ENCODE peak calls at places on chromosomes 6 and 20, in nine cellular contexts. G is OCI-LY7; R is right lobe of liver; Y is HCT116; S is testis; D is CD4-positive, alpha-beta memory T cell; Z is naive thymus-derived CD4-positive, alpha-beta T cell; C is body of pancreas; T is ascending aorta. J is an unnamed sample. For H3K4me1 and H3K9me3, the result is how much of the 10 kb centered on the place peaks cover.

GRCh38 chr20:5864873-5865582 is 85.3 kb downstream of the TRMT6 start:
- DNase-seq in G (no peak), R (no peak), Y (no peak), S (no peak), D (peak), Z (no peak), C (peak), T (no peak), J (no peak)

GRCh38 chr6:94323853-94324252 is 904.5 kb upstream of the EPHA7 start:
- DNase-seq in G (no peak), R (no peak), Y (no peak), S (peak), D (no peak), Z (no peak), C (no peak), T (no peak), J (no peak)

GRCh38 chr20:58627212-58628072 is 23.6 kb upstream of the STX16 start:
- DNase-seq in G (no peak), R (no peak), Y (no peak), S (no peak), D (peak), Z (no peak), C (no peak), T (no peak), J (no peak)

GRCh38 chr6:107941627-107942026 is 16.4 kb downstream of the SEC63 start:
- DNase-seq in G (no peak), R (no peak), Y (no peak), S (no peak), D (no peak), Z (no peak), C (peak), T (no peak), J (no peak)

GRCh38 chr6:143196525-143197225 is 136.0 kb downstream of the AIG1 start:
- DNase-seq in G (no peak), R (no peak), Y (no peak), S (no peak), D (no peak), Z (no peak), C (no peak), T (no peak), J (no peak)

GRCh38 chr6:135962731-135963130 is 111.2 kb downstream of the PDE7B start:
- DNase-seq in G (no peak), R (no peak), Y (no peak), S (no peak), D (no peak), Z (no peak), C (no peak), T (no peak), J (no peak)

GRCh38 chr6:101322921-101323320 is 70.6 kb upstream of the GRIK2 start:
- DNase-seq in G (no peak), R (no peak), Y (no peak), S (no peak), D (no peak), Z (no peak), C (no peak), T (no peak), J (no peak)

GRCh38 chr6:80088637-80089036 is 17.8 kb upstream of the BCKDHB start:
- DNase-seq in G (no peak), R (no peak), Y (no peak), S (no peak), D (no peak), Z (no peak), C (no peak), T (no peak), J (no peak)

GRCh38 chr6:81985191-81985590 is 232.7 kb upstream of the TENT5A start:
- DNase-seq in G (no peak), R (no peak), Y (no peak), S (no peak), D (no peak), Z (no peak), C (no peak), T (no peak), J (no peak)

GRCh38 chr6:100171533-100172321 is 177.7 kb upstream of the MCHR2 start:
- DNase-seq in G (no peak), R (no peak), Y (no peak), S (no peak), D (no peak), Z (no peak), C (no peak), T (no peak), J (no peak)

GRCh38 chr6:147159536-147160374 is 44.5 kb upstream of the STXBP5 start:
- DNase-seq in G (no peak), R (no peak), Y (no peak), S (no peak), D (no peak), Z (no peak), C (no peak), T (no peak), J (no peak)

GRCh38 chr6:147156799-147157382 is 47.3 kb upstream of the STXBP5 start:
- DNase-seq in G (no peak), R (no peak), Y (no peak), S (no peak), D (no peak), Z (no peak), C (no peak), T (no peak), J (no peak)

GRCh38 chr6:147157930-147158329 is 46.3 kb upstream of the STXBP5 start:
- DNase-seq in G (no peak), R (no peak), Y (no peak), S (no peak), D (no peak), Z (no peak), C (no peak), T (no peak), J (no peak)

GRCh38 chr6:147160593-147160992 is 43.6 kb upstream of the STXBP5 start:
- DNase-seq in G (no peak), R (no peak), Y (no peak), S (no peak), D (no peak), Z (no peak), C (no peak), T (no peak), J (no peak)

GRCh38 chr6:147158881-147159280 is 45.3 kb upstream of the STXBP5 start:
- DNase-seq in G (no peak), R (no peak), Y (no peak), S (no peak), D (no peak), Z (no peak), C (no peak), T (no peak), J (no peak)
- H3K4me1 ChIP-seq in G (under half), R (under half), Y (under half), S (under half), D (under half), Z (under half), C (under half), T (under half), J (under half)

DNA sequence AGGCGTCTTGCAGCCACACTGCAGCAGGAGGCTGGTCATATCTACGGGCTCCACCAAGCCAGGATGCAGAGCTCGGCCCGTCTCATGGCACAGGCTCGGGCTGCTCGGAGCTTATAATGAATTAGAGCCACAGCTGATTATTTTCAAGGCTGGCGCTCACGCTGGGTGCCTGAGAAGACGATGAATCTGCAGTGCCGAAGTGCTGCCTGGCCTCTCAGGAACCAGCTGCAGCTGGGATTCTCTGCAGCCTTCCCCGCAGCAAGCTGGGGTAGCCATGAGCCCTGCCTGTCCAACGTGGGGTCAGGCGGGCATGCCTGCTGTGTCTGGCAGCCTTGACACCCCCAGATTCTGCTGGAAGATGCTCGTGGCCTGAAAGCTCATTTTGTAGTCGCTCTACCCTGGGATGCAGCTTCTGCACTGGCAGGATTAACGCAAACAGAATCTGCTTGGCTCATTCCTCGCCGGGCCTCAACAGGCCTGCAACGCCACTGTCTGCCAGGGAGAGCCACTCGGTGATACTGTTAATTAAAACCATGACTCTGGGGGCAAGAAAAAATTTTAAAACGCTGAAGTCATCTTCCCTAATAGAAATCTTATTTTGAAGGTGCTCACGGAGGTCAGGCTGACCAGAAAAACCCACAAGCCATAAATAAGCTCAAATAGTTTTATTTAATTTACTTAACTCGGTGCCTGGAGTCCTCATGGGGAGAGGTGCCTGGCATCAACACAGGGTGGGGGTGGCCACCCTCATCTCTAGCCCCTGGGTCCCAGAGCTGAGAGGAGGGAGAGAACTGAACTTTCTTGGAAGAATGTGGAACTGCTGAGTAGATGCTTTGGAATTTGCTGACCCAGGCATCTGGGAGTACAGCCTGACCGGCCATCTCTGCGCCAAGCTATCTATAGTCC is 104.5 kb downstream of the CDH26 start:
- DNase-seq in G (no peak), R (peak), Y (no peak), S (peak), D (no peak), Z (no peak), C (no peak), T (no peak), J (no peak)
- H3K4me3 ChIP-seq in G (no peak), R (no peak), Y (no peak), S (no peak), D (no peak), Z (no peak), C (no peak), T (no peak), J (no peak)

DNA sequence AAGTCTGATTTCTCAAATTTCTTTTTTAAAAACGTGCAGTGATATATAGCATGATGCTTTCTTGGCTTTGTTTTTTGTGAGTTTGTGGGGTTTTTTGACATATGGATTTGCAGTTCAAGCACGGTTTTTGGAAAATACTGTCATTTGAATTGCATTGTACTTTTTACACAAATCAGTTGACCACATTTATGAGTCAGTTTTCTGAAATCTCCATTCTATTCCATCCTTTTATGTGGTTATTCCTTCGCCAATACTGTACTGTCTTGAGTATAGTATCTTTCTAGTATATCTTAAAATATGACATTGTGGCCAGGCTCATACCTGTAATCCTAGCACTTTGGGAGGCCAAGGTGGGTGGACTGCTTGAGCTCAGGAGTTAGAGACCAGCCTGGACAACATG is 890.0 kb upstream of the CITED2 start:
- DNase-seq in G (no peak), R (no peak), Y (no peak), S (no peak), D (no peak), Z (no peak), C (no peak), T (no peak), J (no peak)
- H3K9me3 ChIP-seq in G (under half), R (under half), Y (under half), S (under half), D (under half), Z (under half), C (under half), T (under half), J (under half)

GRCh38 chr6:39207421-39208232 is 21.6 kb downstream of the KCNK5 start:
- DNase-seq in G (no peak), R (no peak), Y (no peak), S (no peak), D (no peak), Z (no peak), C (peak), T (no peak), J (no peak)
- H3K4me1 ChIP-seq in G (under half), R (half or more), Y (under half), S (under half), D (under half), Z (under half), C (half or more), T (under half), J (half or more)

GRCh38 chr20:8154636-8155035 is 22.6 kb downstream of the PLCB1 start:
- DNase-seq in G (no peak), R (no peak), Y (no peak), S (no peak), D (no peak), Z (no peak), C (no peak), T (no peak), J (no peak)

GRCh38 chr20:8156603-8157079 is 24.6 kb downstream of the PLCB1 start:
- DNase-seq in G (no peak), R (no peak), Y (peak), S (no peak), D (peak), Z (no peak), C (no peak), T (no peak), J (no peak)

GRCh38 chr20:8153281-8153908 is 21.3 kb downstream of the PLCB1 start:
- DNase-seq in G (no peak), R (no peak), Y (no peak), S (no peak), D (peak), Z (no peak), C (no peak), T (no peak), J (no peak)

GRCh38 chr20:8155848-8156602 is 24.0 kb downstream of the PLCB1 start:
- DNase-seq in G (no peak), R (no peak), Y (no peak), S (no peak), D (no peak), Z (no peak), C (no peak), T (no peak), J (no peak)

GRCh38 chr20:8155229-8155628 is 23.2 kb downstream of the PLCB1 start:
- DNase-seq in G (no peak), R (no peak), Y (no peak), S (no peak), D (no peak), Z (no peak), C (no peak), T (no peak), J (no peak)
- H3K4me3 ChIP-seq in G (no peak), R (no peak), Y (no peak), S (no peak), D (no peak), Z (no peak), C (no peak), T (no peak), J (no peak)

GRCh38 chr6:159279790-159280277 is 110.6 kb downstream of the FNDC1 start:
- DNase-seq in G (no peak), R (no peak), Y (peak), S (no peak), D (no peak), Z (no peak), C (no peak), T (no peak), J (no peak)

GRCh38 chr6:159282351-159282750 is 113.2 kb downstream of the FNDC1 start:
- DNase-seq in G (no peak), R (no peak), Y (no peak), S (no peak), D (no peak), Z (no peak), C (no peak), T (no peak), J (no peak)

GRCh38 chr6:159278626-159279025 is 109.4 kb downstream of the FNDC1 start:
- DNase-seq in G (no peak), R (no peak), Y (no peak), S (no peak), D (no peak), Z (no peak), C (no peak), T (no peak), J (no peak)
- H3K9me3 ChIP-seq in G (under half), R (under half), Y (under half), S (under half), D (under half), Z (under half), C (under half), T (under half), J (under half)